ENCODE peak calls at places on chromosomes 5 and 9, in five cellular contexts. B is astrocyte, L is sigmoid colon, P is RWPE1, J is adrenal gland. T is an unnamed sample.

GRCh38 chr5:100595152-100595811 is 60.1 kb downstream of the FAM174A start:
- DNase-seq in B (peak), L (no peak), P (peak), J (no peak), T (peak)

GRCh38 chr9:114621561-114621960 is 10.5 kb downstream of the TMEM268 start:
- DNase-seq in B (no peak), L (no peak), P (no peak), J (no peak), T (no peak)

GRCh38 chr9:121598167-121599000 is 53.0 kb upstream of the DAB2IP start:
- DNase-seq in B (peak), L (peak), P (peak), J (peak), T (peak)

GRCh38 chr5:150082889-150083288 is 3.5 kb downstream of the CSF1R start:
- DNase-seq in B (no peak), L (no peak), P (no peak), J (peak), T (no peak)

GRCh38 chr5:176407456-176408244 is 8.7 kb downstream of the CLTB start:
- DNase-seq in B (no peak), L (no peak), P (no peak), J (no peak), T (no peak)

GRCh38 chr5:99019254-99019653 is 90.4 kb upstream of the CHD1 start:
- DNase-seq in B (peak), L (no peak), P (no peak), J (no peak), T (no peak)

GRCh38 chr9:125747765-125748510 is 765 bp downstream of the PBX3 start:
- DNase-seq in B (no peak), L (peak), P (peak), J (peak), T (no peak)

GRCh38 chr5:546376-546908 is 22.2 kb upstream of the SLC9A3 start:
- DNase-seq in B (no peak), L (peak), P (no peak), J (no peak), T (no peak)

GRCh38 chr9:131854334-131854733 is 114.5 kb upstream of the RAPGEF1 start:
- DNase-seq in B (no peak), L (peak), P (no peak), J (no peak), T (no peak)

GRCh38 chr9:127803507-127804352 is 1.0 kb downstream of the FPGS start:
- DNase-seq in B (no peak), L (peak), P (peak), J (no peak), T (no peak)

GRCh38 chr5:54722846-54723433 is 205.4 kb downstream of the SNX18 start:
- DNase-seq in B (no peak), L (no peak), P (no peak), J (no peak), T (no peak)

GRCh38 chr5:88955403-88955802 is 72.4 kb upstream of the MEF2C start:
- DNase-seq in B (no peak), L (no peak), P (no peak), J (no peak), T (no peak)

GRCh38 chr9:106284300-106284699 is 578.7 kb upstream of the ZNF462 start:
- DNase-seq in B (no peak), L (no peak), P (no peak), J (no peak), T (no peak)

GRCh38 chr5:147223951-147224791 is 10.7 kb upstream of the STK32A start:
- DNase-seq in B (peak), L (peak), P (peak), J (peak), T (no peak)

GRCh38 chr5:135537271-135537670 is 1.5 kb upstream of the NEUROG1 start:
- DNase-seq in B (no peak), L (no peak), P (no peak), J (no peak), T (no peak)

GRCh38 chr9:88803551-88804288 is 187.5 kb upstream of the S1PR3 start:
- DNase-seq in B (no peak), L (no peak), P (no peak), J (no peak), T (no peak)

GRCh38 chr9:132350861-132351315 is 3.9 kb downstream of the SETX start:
- DNase-seq in B (no peak), L (no peak), P (no peak), J (no peak), T (no peak)

GRCh38 chr9:126293522-126293889 is 33.1 kb upstream of the MVB12B start:
- DNase-seq in B (no peak), L (no peak), P (no peak), J (no peak), T (no peak)

GRCh38 chr5:42876375-42876844 is 64.7 kb upstream of the SELENOP start:
- DNase-seq in B (no peak), L (no peak), P (no peak), J (no peak), T (no peak)

GRCh38 chr9:106920701-106921283 is 57.8 kb downstream of the ZNF462 start:
- DNase-seq in B (peak), L (no peak), P (peak), J (no peak), T (no peak)

GRCh38 chr5:38479315-38479904 is 77.0 kb downstream of the LIFR start:
- DNase-seq in B (no peak), L (no peak), P (no peak), J (no peak), T (no peak)

GRCh38 chr5:178286226-178287090 is 53.9 kb upstream of the PHYKPL start:
- DNase-seq in B (no peak), L (peak), P (no peak), J (no peak), T (no peak)

GRCh38 chr5:124906339-124907097 is 160.1 kb upstream of the ZNF608 start:
- DNase-seq in B (peak), L (peak), P (peak), J (peak), T (peak)

GRCh38 chr5:180821538-180821937 is 18.9 kb upstream of the MGAT1 start:
- DNase-seq in B (no peak), L (no peak), P (no peak), J (peak), T (no peak)

DNA sequence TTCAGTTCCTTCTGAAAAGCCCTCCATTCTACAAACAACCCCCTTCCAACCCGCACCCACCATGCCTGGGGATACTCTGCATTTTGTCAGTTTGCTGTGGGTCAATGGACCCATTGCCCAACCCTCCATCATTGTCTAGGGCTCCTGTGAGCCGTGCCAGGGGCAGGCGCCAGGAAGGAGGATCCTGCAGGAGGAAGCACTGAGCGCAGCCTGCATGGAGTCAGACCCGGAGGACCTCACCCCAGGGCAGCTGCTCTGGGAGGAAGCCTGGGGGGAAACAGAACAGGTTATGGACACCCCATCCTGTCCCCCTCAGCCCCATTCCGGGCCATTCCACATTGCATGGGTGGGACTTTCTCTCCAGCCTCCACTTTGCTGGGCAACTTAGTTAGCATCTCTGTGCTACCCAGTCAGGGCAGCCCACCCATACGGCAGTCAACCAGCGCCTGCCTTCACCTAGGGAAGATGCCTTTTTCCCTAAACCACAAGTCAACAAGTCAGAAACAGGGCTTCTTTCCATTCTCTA is 48.6 kb upstream of the VDAC1 start:
- DNase-seq in B (no peak), L (no peak), P (no peak), J (no peak), T (no peak)
- H3K27ac ChIP-seq in B (no peak), L (peak), P (peak), J (no peak), T (no peak)

DNA sequence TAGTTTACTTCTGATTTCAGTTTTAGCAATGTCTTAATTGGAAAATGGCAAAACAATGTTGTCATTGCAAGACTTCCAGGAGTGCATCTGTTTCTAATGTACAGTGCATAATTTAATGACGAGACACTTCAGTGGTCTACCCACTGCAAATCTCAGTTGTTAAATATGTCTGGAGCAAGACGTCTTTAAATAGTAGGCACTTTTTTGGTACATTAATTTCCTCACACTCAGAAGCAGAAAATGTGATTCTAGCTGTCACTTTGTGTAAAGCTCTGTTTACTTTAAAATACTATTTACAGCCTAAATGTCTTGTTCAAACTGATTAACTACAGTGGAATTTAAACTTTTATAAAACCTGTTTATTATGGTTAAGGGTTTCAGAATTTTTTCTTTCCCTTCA is 815.5 kb downstream of the TLE1 start:
- DNase-seq in B (peak), L (no peak), P (no peak), J (no peak), T (peak)
- H3K27ac ChIP-seq in B (peak), L (no peak), P (no peak), J (no peak), T (no peak)

GRCh38 chr9:133953976-133954709 is 38.0 kb downstream of the VAV2 start:
- DNase-seq in B (no peak), L (no peak), P (no peak), J (no peak), T (no peak)

GRCh38 chr9:133956520-133957076 is 35.5 kb downstream of the VAV2 start:
- DNase-seq in B (no peak), L (no peak), P (no peak), J (no peak), T (no peak)

GRCh38 chr9:133957328-133957727 is 34.8 kb downstream of the VAV2 start:
- DNase-seq in B (no peak), L (no peak), P (no peak), J (no peak), T (no peak)

GRCh38 chr9:133954862-133955529 is 37.1 kb downstream of the VAV2 start:
- DNase-seq in B (no peak), L (no peak), P (no peak), J (no peak), T (no peak)

DNA sequence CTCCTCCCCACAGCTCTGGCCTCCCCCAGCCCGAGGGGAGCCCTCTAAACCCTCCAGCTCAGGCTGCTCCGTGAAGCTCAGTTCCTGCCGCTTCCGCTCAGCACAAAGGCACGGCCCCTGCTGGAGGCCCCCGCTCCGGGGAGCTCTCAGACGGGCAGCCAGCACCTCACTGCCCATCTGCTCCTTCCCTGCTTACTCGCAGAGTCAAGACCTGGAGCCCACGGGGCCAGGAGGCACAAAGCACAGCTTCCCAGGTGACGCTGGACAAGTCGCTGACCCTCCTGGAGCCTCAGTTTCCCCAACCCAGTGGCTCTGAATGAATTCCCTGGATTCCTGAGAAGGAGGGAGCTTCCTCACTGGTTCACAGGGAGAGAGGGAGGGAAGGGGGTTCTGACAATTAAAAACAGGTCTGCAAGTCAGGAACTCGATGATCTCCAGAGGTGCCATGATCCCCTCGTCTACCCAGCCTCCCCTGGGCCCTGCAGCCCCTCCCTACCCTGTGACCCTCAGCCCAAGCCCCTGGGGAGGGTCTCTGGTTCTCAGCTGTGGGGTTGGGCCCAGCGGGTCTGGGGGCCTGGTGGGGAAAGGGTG is 36.2 kb downstream of the VAV2 start:
- DNase-seq in B (peak), L (no peak), P (no peak), J (no peak), T (no peak)
- H3K27ac ChIP-seq in B (peak), L (peak), P (peak), J (peak), T (peak)

GRCh38 chr5:160296496-160296895 is 15.9 kb downstream of the CCNJL start:
- DNase-seq in B (no peak), L (no peak), P (no peak), J (no peak), T (no peak)

GRCh38 chr5:160297776-160298175 is 14.6 kb downstream of the CCNJL start:
- DNase-seq in B (no peak), L (no peak), P (no peak), J (no peak), T (no peak)

GRCh38 chr5:160297004-160297403 is 15.4 kb downstream of the CCNJL start:
- DNase-seq in B (no peak), L (no peak), P (no peak), J (no peak), T (no peak)

GRCh38 chr5:160293901-160294561 is 18.3 kb downstream of the CCNJL start:
- DNase-seq in B (no peak), L (no peak), P (no peak), J (no peak), T (no peak)

GRCh38 chr5:160298189-160298588 is 14.2 kb downstream of the CCNJL start:
- DNase-seq in B (no peak), L (no peak), P (no peak), J (no peak), T (no peak)
- H3K27ac ChIP-seq in B (no peak), L (no peak), P (no peak), J (no peak), T (no peak)

GRCh38 chr5:120464627-120465280 is 654 bp downstream of the PRR16 start:
- DNase-seq in B (peak), L (peak), P (peak), J (peak), T (no peak)
- H3K27ac ChIP-seq in B (peak), L (peak), P (peak), J (no peak), T (peak)

DNA sequence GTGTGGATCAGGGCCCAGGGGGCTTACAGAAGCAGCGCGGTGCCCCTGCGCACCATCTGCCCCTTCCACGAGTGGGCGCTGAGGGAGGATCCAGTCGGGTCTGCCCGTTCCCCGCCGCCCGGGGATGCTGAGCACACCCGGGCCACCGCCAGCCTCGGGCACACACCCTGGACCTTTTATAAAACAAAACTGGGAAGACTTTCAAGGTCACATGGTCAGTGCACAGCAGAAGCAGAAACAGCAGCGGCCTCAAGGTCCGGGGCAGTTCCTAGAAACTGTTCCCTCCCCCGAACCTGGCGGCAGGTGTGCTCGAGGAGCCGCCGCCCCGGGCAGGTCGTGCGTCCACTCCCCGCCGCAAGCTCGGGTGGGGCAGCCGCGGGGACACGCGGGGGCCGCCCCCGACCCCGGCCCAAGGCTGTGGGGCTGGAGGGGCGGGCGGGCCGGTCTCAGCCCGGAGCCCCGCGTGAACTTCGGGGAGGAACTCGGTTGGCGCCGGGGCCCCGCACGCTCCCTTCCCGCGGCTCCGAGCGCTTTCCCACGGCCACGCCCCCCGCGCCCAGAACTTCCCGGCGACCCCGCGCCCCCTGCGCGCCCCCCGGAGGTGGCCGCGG is 619 bp upstream of the PPP1R26 start:
- DNase-seq in B (no peak), L (peak), P (peak), J (peak), T (no peak)
- H3K27ac ChIP-seq in B (no peak), L (peak), P (peak), J (no peak), T (no peak)

DNA sequence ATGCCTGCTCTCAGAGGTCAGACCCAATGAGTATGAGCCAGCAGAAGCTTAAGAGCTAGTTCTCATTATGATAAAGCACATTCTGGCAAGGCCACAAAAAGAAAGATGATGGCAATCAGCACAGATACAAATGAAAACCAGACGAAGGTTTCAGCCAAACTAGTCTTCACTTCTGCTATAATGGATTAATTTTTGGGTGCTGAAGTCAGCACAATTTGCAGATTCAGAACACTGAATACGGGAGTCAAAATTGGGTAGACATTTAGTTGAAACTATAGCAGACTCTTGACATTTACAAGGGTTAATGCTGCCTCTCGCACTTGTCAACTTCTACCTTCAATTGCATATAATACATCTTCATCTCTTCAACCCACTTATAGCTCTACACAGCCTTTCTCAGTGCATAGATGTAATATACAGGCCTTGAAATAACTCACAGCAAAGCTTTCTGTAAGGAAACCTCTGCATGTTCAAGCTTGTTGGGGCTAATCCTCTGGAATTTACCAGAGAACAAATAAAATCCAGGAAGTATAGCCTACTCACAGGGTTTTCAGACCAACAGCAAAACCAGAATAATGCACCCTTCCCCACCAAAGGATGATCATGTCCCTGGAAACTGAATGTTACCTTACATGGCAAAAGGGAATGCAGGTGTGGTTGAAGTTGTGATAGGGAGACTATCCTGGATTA is 77.1 kb downstream of the BAAT start:
- DNase-seq in B (peak), L (no peak), P (peak), J (no peak), T (no peak)
- H3K27ac ChIP-seq in B (no peak), L (no peak), P (no peak), J (no peak), T (no peak)

T was measured in AG04450.